ENCODE peak calls at places on chromosomes 1 and 21, in eight cellular contexts. One of them, this sample, is unnamed.

GRCh38 chr1:103106426-103107321 is 1.6 kb downstream of the COL11A1 start:
- DNase-seq in NCI-H774: peak
- DNase-seq in GM04504: no peak
- DNase-seq in A549: peak
- DNase-seq in activated CD4-positive, alpha-beta T cell treated with anti-CD3 and anti-CD28 coated beads, Interleukin-2, amount 50 U/mL, for 24 hours: peak
- DNase-seq in EL: peak
- DNase-seq in breast epithelium: no peak
- DNase-seq in germinal center: peak
- DNase-seq in this sample: no peak

GRCh38 chr21:34846601-34847112 is 177.9 kb downstream of the CLIC6 start:
- DNase-seq in NCI-H774: no peak
- DNase-seq in GM04504: no peak
- DNase-seq in A549: peak
- DNase-seq in activated CD4-positive, alpha-beta T cell treated with anti-CD3 and anti-CD28 coated beads, Interleukin-2, amount 50 U/mL, for 24 hours: no peak
- DNase-seq in EL: peak
- DNase-seq in breast epithelium: no peak
- DNase-seq in germinal center: no peak
- DNase-seq in this sample: no peak

GRCh38 chr1:202113690-202114300 is 8.9 kb upstream of the GPR37L1 start:
- DNase-seq in NCI-H774: peak
- DNase-seq in GM04504: no peak
- DNase-seq in A549: no peak
- DNase-seq in activated CD4-positive, alpha-beta T cell treated with anti-CD3 and anti-CD28 coated beads, Interleukin-2, amount 50 U/mL, for 24 hours: no peak
- DNase-seq in EL: no peak
- DNase-seq in breast epithelium: no peak
- DNase-seq in germinal center: no peak
- DNase-seq in this sample: no peak

GRCh38 chr1:6591222-6591621 is 11.4 kb downstream of the ZBTB48 start:
- DNase-seq in NCI-H774: no peak
- DNase-seq in GM04504: no peak
- DNase-seq in A549: no peak
- DNase-seq in activated CD4-positive, alpha-beta T cell treated with anti-CD3 and anti-CD28 coated beads, Interleukin-2, amount 50 U/mL, for 24 hours: no peak
- DNase-seq in EL: no peak
- DNase-seq in breast epithelium: no peak
- DNase-seq in germinal center: no peak
- DNase-seq in this sample: no peak

GRCh38 chr1:180674603-180675530 is 43.0 kb downstream of the XPR1 start:
- DNase-seq in NCI-H774: no peak
- DNase-seq in GM04504: no peak
- DNase-seq in A549: no peak
- DNase-seq in activated CD4-positive, alpha-beta T cell treated with anti-CD3 and anti-CD28 coated beads, Interleukin-2, amount 50 U/mL, for 24 hours: no peak
- DNase-seq in EL: no peak
- DNase-seq in breast epithelium: no peak
- DNase-seq in germinal center: no peak
- DNase-seq in this sample: no peak

GRCh38 chr1:212852105-212852688 is 4.7 kb upstream of the SPATA45 start:
- DNase-seq in NCI-H774: no peak
- DNase-seq in GM04504: no peak
- DNase-seq in A549: no peak
- DNase-seq in activated CD4-positive, alpha-beta T cell treated with anti-CD3 and anti-CD28 coated beads, Interleukin-2, amount 50 U/mL, for 24 hours: no peak
- DNase-seq in EL: no peak
- DNase-seq in breast epithelium: no peak
- DNase-seq in germinal center: no peak
- DNase-seq in this sample: no peak

GRCh38 chr1:37034301-37035013 is at the start of gene GRIK3:
- DNase-seq in NCI-H774: peak
- DNase-seq in GM04504: no peak
- DNase-seq in A549: no peak
- DNase-seq in activated CD4-positive, alpha-beta T cell treated with anti-CD3 and anti-CD28 coated beads, Interleukin-2, amount 50 U/mL, for 24 hours: no peak
- DNase-seq in EL: no peak
- DNase-seq in breast epithelium: no peak
- DNase-seq in germinal center: no peak
- DNase-seq in this sample: no peak

GRCh38 chr1:246491551-246492053 is 15.5 kb downstream of the SMYD3 start:
- DNase-seq in NCI-H774: no peak
- DNase-seq in GM04504: no peak
- DNase-seq in A549: no peak
- DNase-seq in activated CD4-positive, alpha-beta T cell treated with anti-CD3 and anti-CD28 coated beads, Interleukin-2, amount 50 U/mL, for 24 hours: no peak
- DNase-seq in EL: no peak
- DNase-seq in breast epithelium: no peak
- DNase-seq in germinal center: no peak
- DNase-seq in this sample: no peak

GRCh38 chr1:23581219-23581618 is 21.9 kb upstream of the ID3 start:
- DNase-seq in NCI-H774: no peak
- DNase-seq in GM04504: no peak
- DNase-seq in A549: no peak
- DNase-seq in activated CD4-positive, alpha-beta T cell treated with anti-CD3 and anti-CD28 coated beads, Interleukin-2, amount 50 U/mL, for 24 hours: no peak
- DNase-seq in EL: peak
- DNase-seq in breast epithelium: no peak
- DNase-seq in germinal center: no peak
- DNase-seq in this sample: no peak

GRCh38 chr1:98921817-98922216 is 82.8 kb downstream of the PLPPR5 start:
- DNase-seq in NCI-H774: no peak
- DNase-seq in GM04504: no peak
- DNase-seq in A549: no peak
- DNase-seq in activated CD4-positive, alpha-beta T cell treated with anti-CD3 and anti-CD28 coated beads, Interleukin-2, amount 50 U/mL, for 24 hours: no peak
- DNase-seq in EL: peak
- DNase-seq in breast epithelium: no peak
- DNase-seq in germinal center: no peak
- DNase-seq in this sample: no peak

GRCh38 chr1:27418326-27418761 is 25.9 kb downstream of the GPR3 start:
- DNase-seq in NCI-H774: no peak
- DNase-seq in GM04504: peak
- DNase-seq in A549: peak
- DNase-seq in activated CD4-positive, alpha-beta T cell treated with anti-CD3 and anti-CD28 coated beads, Interleukin-2, amount 50 U/mL, for 24 hours: peak
- DNase-seq in EL: peak
- DNase-seq in breast epithelium: peak
- DNase-seq in germinal center: no peak
- DNase-seq in this sample: no peak

GRCh38 chr1:156608981-156609380 is 7.7 kb upstream of the GPATCH4 start:
- DNase-seq in NCI-H774: peak
- DNase-seq in GM04504: no peak
- DNase-seq in A549: no peak
- DNase-seq in activated CD4-positive, alpha-beta T cell treated with anti-CD3 and anti-CD28 coated beads, Interleukin-2, amount 50 U/mL, for 24 hours: no peak
- DNase-seq in EL: no peak
- DNase-seq in breast epithelium: no peak
- DNase-seq in germinal center: peak
- DNase-seq in this sample: no peak

GRCh38 chr1:74107394-74107793 is 90.6 kb downstream of the LRRIQ3 start:
- DNase-seq in NCI-H774: no peak
- DNase-seq in GM04504: no peak
- DNase-seq in A549: no peak
- DNase-seq in activated CD4-positive, alpha-beta T cell treated with anti-CD3 and anti-CD28 coated beads, Interleukin-2, amount 50 U/mL, for 24 hours: no peak
- DNase-seq in EL: no peak
- DNase-seq in breast epithelium: no peak
- DNase-seq in germinal center: no peak
- DNase-seq in this sample: no peak

GRCh38 chr1:201346337-201346939 is 31.0 kb downstream of the TNNT2 start:
- DNase-seq in NCI-H774: peak
- DNase-seq in GM04504: no peak
- DNase-seq in A549: peak
- DNase-seq in activated CD4-positive, alpha-beta T cell treated with anti-CD3 and anti-CD28 coated beads, Interleukin-2, amount 50 U/mL, for 24 hours: no peak
- DNase-seq in EL: peak
- DNase-seq in breast epithelium: no peak
- DNase-seq in germinal center: peak
- DNase-seq in this sample: no peak

This sample was measured in omental fat pad.